ENCODE peak calls at places on chromosome 14, in six cellular contexts. One of them, this sample, is unnamed.

GRCh38 chr14:72549026-72549425 is 344.9 kb downstream of the DPF3 start:
- DNase-seq in hepatocyte: no peak
- DNase-seq in PC-3: peak
- DNase-seq in MM.1S: no peak
- DNase-seq in HCT116: no peak
- DNase-seq in GM23338: no peak
- DNase-seq in this sample: no peak

GRCh38 chr14:26444745-26445144 is 153.1 kb downstream of the NOVA1 start:
- DNase-seq in hepatocyte: peak
- DNase-seq in PC-3: peak
- DNase-seq in MM.1S: peak
- DNase-seq in HCT116: no peak
- DNase-seq in GM23338: peak
- DNase-seq in this sample: peak

GRCh38 chr14:76657404-76657803 is 103.9 kb upstream of the VASH1 start:
- DNase-seq in hepatocyte: no peak
- DNase-seq in PC-3: no peak
- DNase-seq in MM.1S: no peak
- DNase-seq in HCT116: no peak
- DNase-seq in GM23338: no peak
- DNase-seq in this sample: no peak

GRCh38 chr14:51260225-51260624 is 20.2 kb downstream of the TMX1 start:
- DNase-seq in hepatocyte: no peak
- DNase-seq in PC-3: no peak
- DNase-seq in MM.1S: no peak
- DNase-seq in HCT116: no peak
- DNase-seq in GM23338: no peak
- DNase-seq in this sample: no peak

GRCh38 chr14:96502621-96503251 is 554 bp downstream of the PAPOLA start:
- DNase-seq in hepatocyte: peak
- DNase-seq in PC-3: peak
- DNase-seq in MM.1S: peak
- DNase-seq in HCT116: no peak
- DNase-seq in GM23338: peak
- DNase-seq in this sample: peak

GRCh38 chr14:60734465-60735242 is at the start of gene MNAT1:
- DNase-seq in hepatocyte: peak
- DNase-seq in PC-3: peak
- DNase-seq in MM.1S: peak
- DNase-seq in HCT116: peak
- DNase-seq in GM23338: peak
- DNase-seq in this sample: peak

GRCh38 chr14:50955373-50956043 is 11.2 kb upstream of the PYGL start:
- DNase-seq in hepatocyte: peak
- DNase-seq in PC-3: peak
- DNase-seq in MM.1S: no peak
- DNase-seq in HCT116: peak
- DNase-seq in GM23338: peak
- DNase-seq in this sample: peak

GRCh38 chr14:56195219-56195618 is 77.0 kb downstream of the PELI2 start:
- DNase-seq in hepatocyte: peak
- DNase-seq in PC-3: no peak
- DNase-seq in MM.1S: no peak
- DNase-seq in HCT116: no peak
- DNase-seq in GM23338: peak
- DNase-seq in this sample: peak

GRCh38 chr14:100790785-100791667 is 34.9 kb upstream of the MEG3 start:
- DNase-seq in hepatocyte: peak
- DNase-seq in PC-3: no peak
- DNase-seq in MM.1S: no peak
- DNase-seq in HCT116: no peak
- DNase-seq in GM23338: no peak
- DNase-seq in this sample: no peak

GRCh38 chr14:29668201-29668600 is 259.4 kb downstream of the PRKD1 start:
- DNase-seq in hepatocyte: no peak
- DNase-seq in PC-3: no peak
- DNase-seq in MM.1S: no peak
- DNase-seq in HCT116: no peak
- DNase-seq in GM23338: no peak
- DNase-seq in this sample: no peak

GRCh38 chr14:56512521-56512920 is 67.1 kb upstream of the TMEM260 start:
- DNase-seq in hepatocyte: no peak
- DNase-seq in PC-3: no peak
- DNase-seq in MM.1S: no peak
- DNase-seq in HCT116: no peak
- DNase-seq in GM23338: no peak
- DNase-seq in this sample: no peak

GRCh38 chr14:104688755-104689619 is at the start of gene INF2:
- DNase-seq in hepatocyte: peak
- DNase-seq in PC-3: peak
- DNase-seq in MM.1S: no peak
- DNase-seq in HCT116: no peak
- DNase-seq in GM23338: peak
- DNase-seq in this sample: peak

GRCh38 chr14:84961637-84962036 is 568.3 kb upstream of the FLRT2 start:
- DNase-seq in hepatocyte: no peak
- DNase-seq in PC-3: no peak
- DNase-seq in MM.1S: no peak
- DNase-seq in HCT116: no peak
- DNase-seq in GM23338: no peak
- DNase-seq in this sample: peak

GRCh38 chr14:82855912-82856381 is 1322.3 kb upstream of the SEL1L start:
- DNase-seq in hepatocyte: peak
- DNase-seq in PC-3: peak
- DNase-seq in MM.1S: peak
- DNase-seq in HCT116: no peak
- DNase-seq in GM23338: peak
- DNase-seq in this sample: peak

GRCh38 chr14:100698719-100699448 is 27.8 kb upstream of the DLK1 start:
- DNase-seq in hepatocyte: no peak
- DNase-seq in PC-3: no peak
- DNase-seq in MM.1S: no peak
- DNase-seq in HCT116: no peak
- DNase-seq in GM23338: no peak
- DNase-seq in this sample: no peak

GRCh38 chr14:76293923-76294322 is 82.0 kb upstream of the ESRRB start:
- DNase-seq in hepatocyte: peak
- DNase-seq in PC-3: no peak
- DNase-seq in MM.1S: no peak
- DNase-seq in HCT116: no peak
- DNase-seq in GM23338: no peak
- DNase-seq in this sample: no peak

GRCh38 chr14:77139540-77140342 is 1.9 kb downstream of the ZDHHC22 start:
- DNase-seq in hepatocyte: peak
- DNase-seq in PC-3: peak
- DNase-seq in MM.1S: no peak
- DNase-seq in HCT116: peak
- DNase-seq in GM23338: peak
- DNase-seq in this sample: peak

GRCh38 chr14:70188292-70188607 is 501 bp downstream of the SLC8A3 start:
- DNase-seq in hepatocyte: no peak
- DNase-seq in PC-3: no peak
- DNase-seq in MM.1S: no peak
- DNase-seq in HCT116: no peak
- DNase-seq in GM23338: peak
- DNase-seq in this sample: peak

GRCh38 chr14:22699801-22700564 is 55.8 kb upstream of the OR6J1 start:
- DNase-seq in hepatocyte: no peak
- DNase-seq in PC-3: peak
- DNase-seq in MM.1S: no peak
- DNase-seq in HCT116: no peak
- DNase-seq in GM23338: no peak
- DNase-seq in this sample: peak

GRCh38 chr14:36663404-36664321 is 2.0 kb downstream of the PAX9 start:
- DNase-seq in hepatocyte: no peak
- DNase-seq in PC-3: peak
- DNase-seq in MM.1S: no peak
- DNase-seq in HCT116: no peak
- DNase-seq in GM23338: peak
- DNase-seq in this sample: peak

GRCh38 chr14:85085981-85086380 is 444.0 kb upstream of the FLRT2 start:
- DNase-seq in hepatocyte: no peak
- DNase-seq in PC-3: no peak
- DNase-seq in MM.1S: no peak
- DNase-seq in HCT116: no peak
- DNase-seq in GM23338: no peak
- DNase-seq in this sample: no peak

GRCh38 chr14:85002846-85003245 is 527.1 kb upstream of the FLRT2 start:
- DNase-seq in hepatocyte: no peak
- DNase-seq in PC-3: no peak
- DNase-seq in MM.1S: no peak
- DNase-seq in HCT116: no peak
- DNase-seq in GM23338: no peak
- DNase-seq in this sample: no peak

GRCh38 chr14:53621433-53621832 is 335.2 kb downstream of the BMP4 start:
- DNase-seq in hepatocyte: no peak
- DNase-seq in PC-3: no peak
- DNase-seq in MM.1S: no peak
- DNase-seq in HCT116: no peak
- DNase-seq in GM23338: no peak
- DNase-seq in this sample: no peak

DNA sequence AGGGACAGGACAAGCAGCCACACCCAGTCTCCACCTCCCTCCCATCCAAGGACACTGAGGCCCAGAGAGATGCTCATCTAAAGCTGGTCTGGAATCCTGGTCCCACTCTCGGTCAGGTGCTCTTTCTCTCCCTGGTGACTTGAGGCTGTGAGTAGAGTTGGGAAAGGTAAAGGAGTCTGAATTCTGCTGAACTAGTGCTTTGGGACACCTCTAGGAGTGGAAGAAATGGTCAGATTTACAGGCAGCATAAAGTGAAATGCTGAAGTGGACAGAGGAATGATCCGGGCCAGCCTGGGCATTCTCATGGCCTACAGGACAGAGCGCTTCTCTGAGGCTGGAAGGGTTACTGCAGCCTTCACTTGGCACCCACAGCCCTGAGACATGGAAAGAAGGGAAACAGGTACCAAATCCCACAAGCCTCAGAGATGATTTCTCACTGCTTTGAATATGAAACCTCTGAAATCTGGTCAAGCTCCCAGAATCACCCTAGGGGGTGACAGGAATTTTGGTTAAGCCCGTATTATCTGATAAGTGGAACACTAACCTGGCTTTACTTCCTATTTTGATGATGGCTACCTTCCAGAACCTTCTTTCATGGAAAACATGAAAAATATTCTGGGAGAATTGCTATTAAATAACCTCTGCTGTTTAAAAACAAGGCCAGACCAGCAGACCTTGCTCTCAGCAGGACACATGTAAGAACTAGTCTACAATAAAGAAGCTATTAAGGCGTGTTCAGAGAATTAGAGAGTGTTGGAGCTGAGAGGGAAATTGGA is 281.7 kb downstream of the ZFP36L1 start:
- DNase-seq in hepatocyte: no peak
- DNase-seq in PC-3: no peak
- DNase-seq in MM.1S: no peak
- DNase-seq in HCT116: no peak
- DNase-seq in GM23338: no peak
- DNase-seq in this sample: no peak
- TF ChIP-seq CTCF in hepatocyte: no peak
- TF ChIP-seq CTCF in PC-3: no peak
- TF ChIP-seq CTCF in MM.1S: no peak
- TF ChIP-seq CTCF in HCT116: no peak
- TF ChIP-seq CTCF in GM23338: no peak
- TF ChIP-seq CTCF in this sample: no peak

GRCh38 chr14:58149196-58149595 is 2.8 kb downstream of the ARMH4 start:
- DNase-seq in hepatocyte: no peak
- DNase-seq in PC-3: no peak
- DNase-seq in MM.1S: no peak
- DNase-seq in HCT116: no peak
- DNase-seq in GM23338: peak
- DNase-seq in this sample: no peak

GRCh38 chr14:58152569-58152857 is 500 bp upstream of the ARMH4 start:
- DNase-seq in hepatocyte: no peak
- DNase-seq in PC-3: peak
- DNase-seq in MM.1S: no peak
- DNase-seq in HCT116: no peak
- DNase-seq in GM23338: no peak
- DNase-seq in this sample: no peak

GRCh38 chr14:58151701-58152568 is at the start of gene ARMH4:
- DNase-seq in hepatocyte: peak
- DNase-seq in PC-3: peak
- DNase-seq in MM.1S: peak
- DNase-seq in HCT116: peak
- DNase-seq in GM23338: peak
- DNase-seq in this sample: peak

GRCh38 chr14:58150243-58150805 is 1.7 kb downstream of the ARMH4 start:
- DNase-seq in hepatocyte: no peak
- DNase-seq in PC-3: no peak
- DNase-seq in MM.1S: no peak
- DNase-seq in HCT116: no peak
- DNase-seq in GM23338: no peak
- DNase-seq in this sample: no peak

GRCh38 chr14:58151264-58151700 is 731 bp downstream of the ARMH4 start:
- DNase-seq in hepatocyte: peak
- DNase-seq in PC-3: peak
- DNase-seq in MM.1S: no peak
- DNase-seq in HCT116: no peak
- DNase-seq in GM23338: peak
- DNase-seq in this sample: no peak
- TF ChIP-seq EZH2 in hepatocyte: peak
- TF ChIP-seq EZH2 in PC-3: peak
- TF ChIP-seq EZH2 in MM.1S: no peak
- TF ChIP-seq EZH2 in HCT116: no peak
- TF ChIP-seq EZH2 in GM23338: no peak
- TF ChIP-seq EZH2 in this sample: no peak

GRCh38 chr14:71324767-71325272 is 417.6 kb downstream of the PCNX1 start:
- DNase-seq in hepatocyte: peak
- DNase-seq in PC-3: no peak
- DNase-seq in MM.1S: no peak
- DNase-seq in HCT116: no peak
- DNase-seq in GM23338: peak
- DNase-seq in this sample: peak
- TF ChIP-seq EZH2phosphoT487 in hepatocyte: no peak
- TF ChIP-seq EZH2phosphoT487 in PC-3: no peak
- TF ChIP-seq EZH2phosphoT487 in MM.1S: no peak
- TF ChIP-seq EZH2phosphoT487 in HCT116: no peak
- TF ChIP-seq EZH2phosphoT487 in GM23338: no peak
- TF ChIP-seq EZH2phosphoT487 in this sample: no peak

GRCh38 chr14:105773584-105773983 is 247.2 kb downstream of the TMEM121 start:
- DNase-seq in hepatocyte: no peak
- DNase-seq in PC-3: no peak
- DNase-seq in MM.1S: no peak
- DNase-seq in HCT116: no peak
- DNase-seq in GM23338: no peak
- DNase-seq in this sample: no peak

GRCh38 chr14:105776924-105777323 is 250.5 kb downstream of the TMEM121 start:
- DNase-seq in hepatocyte: no peak
- DNase-seq in PC-3: no peak
- DNase-seq in MM.1S: no peak
- DNase-seq in HCT116: no peak
- DNase-seq in GM23338: no peak
- DNase-seq in this sample: no peak

GRCh38 chr14:105774001-105774400 is 247.6 kb downstream of the TMEM121 start:
- DNase-seq in hepatocyte: no peak
- DNase-seq in PC-3: peak
- DNase-seq in MM.1S: no peak
- DNase-seq in HCT116: no peak
- DNase-seq in GM23338: no peak
- DNase-seq in this sample: no peak
- TF ChIP-seq CTCF in hepatocyte: no peak
- TF ChIP-seq CTCF in PC-3: peak
- TF ChIP-seq CTCF in MM.1S: no peak
- TF ChIP-seq CTCF in HCT116: peak
- TF ChIP-seq CTCF in GM23338: no peak
- TF ChIP-seq CTCF in this sample: no peak

This sample was measured in neural progenitor cell.